ENCODE peak calls at places on chromosomes 5 and 9, in nine cellular contexts. One of them, this sample, is unnamed.

GRCh38 chr9:97390791-97391406 is 21.0 kb upstream of the TDRD7 start:
- DNase-seq in body of pancreas: no peak
- DNase-seq in heart left ventricle: no peak
- DNase-seq in spleen: no peak
- DNase-seq in suprapubic skin: no peak
- DNase-seq in A549: no peak
- DNase-seq in gastrocnemius medialis: no peak
- DNase-seq in prostate gland: no peak
- DNase-seq in GM12878: no peak
- DNase-seq in this sample: no peak

GRCh38 chr5:157245477-157245876 is 20.4 kb upstream of the CYFIP2 start:
- DNase-seq in heart left ventricle: no peak
- DNase-seq in gastrocnemius medialis: no peak
- DNase-seq in prostate gland: no peak
- DNase-seq in suprapubic skin: no peak
- DNase-seq in spleen: no peak
- DNase-seq in A549: no peak
- DNase-seq in GM12878: no peak
- DNase-seq in body of pancreas: no peak
- DNase-seq in this sample: no peak

GRCh38 chr5:38148021-38148625 is 110.2 kb upstream of the EGFLAM start:
- DNase-seq in body of pancreas: no peak
- DNase-seq in gastrocnemius medialis: no peak
- DNase-seq in suprapubic skin: no peak
- DNase-seq in heart left ventricle: no peak
- DNase-seq in A549: no peak
- DNase-seq in GM12878: no peak
- DNase-seq in prostate gland: no peak
- DNase-seq in spleen: no peak
- DNase-seq in this sample: no peak

GRCh38 chr5:132417889-132418432 is 48.5 kb downstream of the SLC22A5 start:
- DNase-seq in spleen: peak
- DNase-seq in body of pancreas: no peak
- DNase-seq in heart left ventricle: no peak
- DNase-seq in GM12878: no peak
- DNase-seq in gastrocnemius medialis: no peak
- DNase-seq in A549: no peak
- DNase-seq in suprapubic skin: no peak
- DNase-seq in prostate gland: no peak
- DNase-seq in this sample: no peak

GRCh38 chr5:117131048-117131679 is 556.5 kb upstream of the SEMA6A start:
- DNase-seq in body of pancreas: no peak
- DNase-seq in prostate gland: peak
- DNase-seq in gastrocnemius medialis: no peak
- DNase-seq in A549: no peak
- DNase-seq in GM12878: peak
- DNase-seq in heart left ventricle: no peak
- DNase-seq in suprapubic skin: no peak
- DNase-seq in spleen: no peak
- DNase-seq in this sample: no peak

GRCh38 chr5:54643679-54644078 is 126.1 kb downstream of the SNX18 start:
- DNase-seq in A549: no peak
- DNase-seq in spleen: no peak
- DNase-seq in body of pancreas: no peak
- DNase-seq in heart left ventricle: no peak
- DNase-seq in GM12878: no peak
- DNase-seq in gastrocnemius medialis: no peak
- DNase-seq in prostate gland: no peak
- DNase-seq in suprapubic skin: no peak
- DNase-seq in this sample: no peak

GRCh38 chr9:5500441-5501235 is 9.7 kb upstream of the PDCD1LG2 start:
- DNase-seq in GM12878: no peak
- DNase-seq in A549: no peak
- DNase-seq in gastrocnemius medialis: no peak
- DNase-seq in spleen: no peak
- DNase-seq in prostate gland: no peak
- DNase-seq in suprapubic skin: no peak
- DNase-seq in body of pancreas: no peak
- DNase-seq in heart left ventricle: peak
- DNase-seq in this sample: no peak

GRCh38 chr5:134072471-134073220 is 41.8 kb upstream of the TCF7 start:
- DNase-seq in body of pancreas: no peak
- DNase-seq in suprapubic skin: no peak
- DNase-seq in spleen: no peak
- DNase-seq in A549: no peak
- DNase-seq in heart left ventricle: no peak
- DNase-seq in gastrocnemius medialis: no peak
- DNase-seq in prostate gland: no peak
- DNase-seq in GM12878: no peak
- DNase-seq in this sample: no peak

GRCh38 chr5:127723571-127723970 is 20.4 kb downstream of the CCDC192 start:
- DNase-seq in gastrocnemius medialis: peak
- DNase-seq in GM12878: no peak
- DNase-seq in spleen: no peak
- DNase-seq in prostate gland: peak
- DNase-seq in suprapubic skin: no peak
- DNase-seq in heart left ventricle: no peak
- DNase-seq in body of pancreas: no peak
- DNase-seq in A549: no peak
- DNase-seq in this sample: no peak

GRCh38 chr9:99919930-99920329 is 13.5 kb downstream of the STX17 start:
- DNase-seq in spleen: no peak
- DNase-seq in A549: no peak
- DNase-seq in suprapubic skin: no peak
- DNase-seq in GM12878: no peak
- DNase-seq in prostate gland: no peak
- DNase-seq in body of pancreas: no peak
- DNase-seq in heart left ventricle: no peak
- DNase-seq in gastrocnemius medialis: no peak
- DNase-seq in this sample: no peak

GRCh38 chr9:114465906-114466900 is 39.1 kb downstream of the WHRN start:
- DNase-seq in A549: no peak
- DNase-seq in gastrocnemius medialis: no peak
- DNase-seq in prostate gland: peak
- DNase-seq in body of pancreas: peak
- DNase-seq in GM12878: no peak
- DNase-seq in spleen: no peak
- DNase-seq in suprapubic skin: no peak
- DNase-seq in heart left ventricle: no peak
- DNase-seq in this sample: no peak

GRCh38 chr5:67015577-67016290 is 180.9 kb downstream of the CD180 start:
- DNase-seq in body of pancreas: no peak
- DNase-seq in suprapubic skin: no peak
- DNase-seq in gastrocnemius medialis: no peak
- DNase-seq in heart left ventricle: no peak
- DNase-seq in A549: no peak
- DNase-seq in spleen: no peak
- DNase-seq in prostate gland: no peak
- DNase-seq in GM12878: no peak
- DNase-seq in this sample: no peak

GRCh38 chr5:62001640-62002039 is 304.4 kb upstream of the KIF2A start:
- DNase-seq in body of pancreas: no peak
- DNase-seq in GM12878: no peak
- DNase-seq in spleen: no peak
- DNase-seq in A549: no peak
- DNase-seq in prostate gland: no peak
- DNase-seq in heart left ventricle: no peak
- DNase-seq in gastrocnemius medialis: no peak
- DNase-seq in suprapubic skin: no peak
- DNase-seq in this sample: no peak

GRCh38 chr5:41790038-41790776 is 80.0 kb downstream of the OXCT1 start:
- DNase-seq in GM12878: no peak
- DNase-seq in spleen: no peak
- DNase-seq in prostate gland: no peak
- DNase-seq in body of pancreas: no peak
- DNase-seq in gastrocnemius medialis: no peak
- DNase-seq in suprapubic skin: no peak
- DNase-seq in A549: no peak
- DNase-seq in heart left ventricle: no peak
- DNase-seq in this sample: no peak

GRCh38 chr5:114249838-114250237 is 112.0 kb upstream of the KCNN2 start:
- DNase-seq in A549: no peak
- DNase-seq in heart left ventricle: no peak
- DNase-seq in body of pancreas: no peak
- DNase-seq in suprapubic skin: no peak
- DNase-seq in spleen: no peak
- DNase-seq in prostate gland: no peak
- DNase-seq in gastrocnemius medialis: no peak
- DNase-seq in GM12878: no peak
- DNase-seq in this sample: no peak

GRCh38 chr5:53359906-53360305 is 120.5 kb upstream of the FST start:
- DNase-seq in A549: no peak
- DNase-seq in GM12878: no peak
- DNase-seq in body of pancreas: no peak
- DNase-seq in heart left ventricle: no peak
- DNase-seq in suprapubic skin: no peak
- DNase-seq in gastrocnemius medialis: no peak
- DNase-seq in prostate gland: no peak
- DNase-seq in spleen: no peak
- DNase-seq in this sample: no peak

GRCh38 chr5:54415896-54416640 is 39.4 kb upstream of the HSPB3 start:
- DNase-seq in gastrocnemius medialis: no peak
- DNase-seq in prostate gland: no peak
- DNase-seq in A549: no peak
- DNase-seq in spleen: no peak
- DNase-seq in heart left ventricle: no peak
- DNase-seq in body of pancreas: no peak
- DNase-seq in suprapubic skin: no peak
- DNase-seq in GM12878: no peak
- DNase-seq in this sample: no peak

GRCh38 chr5:176612855-176613254 is 2.9 kb upstream of the GPRIN1 start:
- DNase-seq in A549: no peak
- DNase-seq in GM12878: no peak
- DNase-seq in gastrocnemius medialis: no peak
- DNase-seq in prostate gland: no peak
- DNase-seq in spleen: no peak
- DNase-seq in suprapubic skin: no peak
- DNase-seq in heart left ventricle: no peak
- DNase-seq in body of pancreas: no peak
- DNase-seq in this sample: no peak

GRCh38 chr5:72123764-72124163 is 16.5 kb downstream of the MAP1B start:
- DNase-seq in GM12878: no peak
- DNase-seq in spleen: no peak
- DNase-seq in prostate gland: no peak
- DNase-seq in heart left ventricle: no peak
- DNase-seq in suprapubic skin: no peak
- DNase-seq in body of pancreas: no peak
- DNase-seq in A549: no peak
- DNase-seq in gastrocnemius medialis: no peak
- DNase-seq in this sample: no peak
- H3K4me3 ChIP-seq in GM12878: no peak
- H3K4me3 ChIP-seq in spleen: no peak
- H3K4me3 ChIP-seq in prostate gland: no peak
- H3K4me3 ChIP-seq in heart left ventricle: no peak
- H3K4me3 ChIP-seq in suprapubic skin: no peak
- H3K4me3 ChIP-seq in body of pancreas: no peak
- H3K4me3 ChIP-seq in A549: no peak
- H3K4me3 ChIP-seq in gastrocnemius medialis: no peak
- H3K4me3 ChIP-seq in this sample: no peak

GRCh38 chr5:109409844-109410388 is at the start of gene PJA2:
- DNase-seq in body of pancreas: peak
- DNase-seq in heart left ventricle: peak
- DNase-seq in gastrocnemius medialis: peak
- DNase-seq in A549: peak
- DNase-seq in suprapubic skin: peak
- DNase-seq in GM12878: peak
- DNase-seq in spleen: peak
- DNase-seq in prostate gland: peak
- DNase-seq in this sample: peak
- TF ChIP-seq POLR2A in body of pancreas: peak
- TF ChIP-seq POLR2A in heart left ventricle: peak
- TF ChIP-seq POLR2A in gastrocnemius medialis: peak
- TF ChIP-seq POLR2A in A549: peak
- TF ChIP-seq POLR2A in suprapubic skin: peak
- TF ChIP-seq POLR2A in GM12878: no peak
- TF ChIP-seq POLR2A in spleen: peak
- TF ChIP-seq POLR2A in prostate gland: peak
- TF ChIP-seq POLR2A in this sample: peak

GRCh38 chr9:132910376-132910775 is 31.7 kb downstream of the SPACA9 start:
- DNase-seq in suprapubic skin: no peak
- DNase-seq in heart left ventricle: no peak
- DNase-seq in A549: no peak
- DNase-seq in spleen: no peak
- DNase-seq in gastrocnemius medialis: no peak
- DNase-seq in prostate gland: no peak
- DNase-seq in body of pancreas: no peak
- DNase-seq in GM12878: no peak
- DNase-seq in this sample: no peak

GRCh38 chr9:132905726-132906125 is 27.0 kb downstream of the SPACA9 start:
- DNase-seq in prostate gland: no peak
- DNase-seq in heart left ventricle: no peak
- DNase-seq in A549: no peak
- DNase-seq in suprapubic skin: no peak
- DNase-seq in gastrocnemius medialis: no peak
- DNase-seq in GM12878: no peak
- DNase-seq in body of pancreas: no peak
- DNase-seq in spleen: no peak
- DNase-seq in this sample: no peak

GRCh38 chr9:132912131-132912530 is 32.3 kb downstream of the TSC1 start:
- DNase-seq in prostate gland: no peak
- DNase-seq in body of pancreas: no peak
- DNase-seq in heart left ventricle: no peak
- DNase-seq in GM12878: no peak
- DNase-seq in gastrocnemius medialis: no peak
- DNase-seq in suprapubic skin: no peak
- DNase-seq in A549: no peak
- DNase-seq in spleen: no peak
- DNase-seq in this sample: no peak

GRCh38 chr9:132903574-132904495 is 25.1 kb downstream of the SPACA9 start:
- DNase-seq in suprapubic skin: no peak
- DNase-seq in GM12878: no peak
- DNase-seq in body of pancreas: no peak
- DNase-seq in prostate gland: no peak
- DNase-seq in heart left ventricle: no peak
- DNase-seq in A549: no peak
- DNase-seq in spleen: no peak
- DNase-seq in gastrocnemius medialis: no peak
- DNase-seq in this sample: no peak

DNA sequence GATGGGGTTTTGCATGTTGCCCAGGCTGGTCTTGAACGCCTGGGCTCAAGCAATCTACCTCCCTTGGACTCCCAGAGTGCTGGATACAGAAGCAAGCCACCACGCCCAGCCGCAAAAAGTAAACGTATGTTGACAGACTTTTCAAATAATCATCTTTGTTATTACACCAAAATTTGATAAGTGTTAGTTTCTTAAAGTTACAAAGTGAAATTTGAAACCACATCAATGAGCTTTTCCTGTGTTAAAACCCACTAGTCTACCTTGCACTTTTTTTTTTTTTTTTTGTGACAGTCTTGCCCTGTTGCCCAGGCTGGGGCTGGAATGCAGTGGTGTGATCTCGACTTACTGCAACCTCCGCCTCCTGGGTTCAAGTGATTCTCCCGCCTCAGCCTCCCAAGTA is 29.9 kb downstream of the SPACA9 start:
- DNase-seq in spleen: no peak
- DNase-seq in prostate gland: no peak
- DNase-seq in heart left ventricle: no peak
- DNase-seq in body of pancreas: no peak
- DNase-seq in GM12878: no peak
- DNase-seq in suprapubic skin: no peak
- DNase-seq in gastrocnemius medialis: no peak
- DNase-seq in A549: no peak
- DNase-seq in this sample: no peak
- TF ChIP-seq CTCF in spleen: no peak
- TF ChIP-seq CTCF in prostate gland: no peak
- TF ChIP-seq CTCF in heart left ventricle: no peak
- TF ChIP-seq CTCF in body of pancreas: no peak
- TF ChIP-seq CTCF in GM12878: no peak
- TF ChIP-seq CTCF in suprapubic skin: no peak
- TF ChIP-seq CTCF in gastrocnemius medialis: no peak
- TF ChIP-seq CTCF in A549: no peak
- TF ChIP-seq CTCF in this sample: no peak

GRCh38 chr9:95752129-95752731 is 123.3 kb upstream of the ERCC6L2 start:
- DNase-seq in body of pancreas: no peak
- DNase-seq in gastrocnemius medialis: no peak
- DNase-seq in A549: no peak
- DNase-seq in GM12878: no peak
- DNase-seq in spleen: no peak
- DNase-seq in heart left ventricle: no peak
- DNase-seq in prostate gland: no peak
- DNase-seq in suprapubic skin: no peak
- DNase-seq in this sample: no peak
- H3K4me3 ChIP-seq in body of pancreas: no peak
- H3K4me3 ChIP-seq in gastrocnemius medialis: no peak
- H3K4me3 ChIP-seq in A549: no peak
- H3K4me3 ChIP-seq in GM12878: no peak
- H3K4me3 ChIP-seq in spleen: no peak
- H3K4me3 ChIP-seq in heart left ventricle: no peak
- H3K4me3 ChIP-seq in prostate gland: peak
- H3K4me3 ChIP-seq in suprapubic skin: peak
- H3K4me3 ChIP-seq in this sample: no peak